ENCODE peak calls at places on chromosomes 2 and 18, in eight cellular contexts. One of them, this sample, is unnamed.

GRCh38 chr2:24978661-24979060 is 6.9 kb upstream of the DNAJC27 start:
- DNase-seq in pulmonary artery endothelial cell: no peak
- DNase-seq in nucleus accumbens: no peak
- DNase-seq in esophagus squamous epithelium: no peak
- DNase-seq in glutamatergic neuron: no peak
- DNase-seq in RPMI7951: no peak
- DNase-seq in colonic mucosa: no peak
- DNase-seq in CD8-positive, alpha-beta T cell: no peak
- DNase-seq in this sample: no peak

GRCh38 chr18:76699923-76700322 is 122.4 kb upstream of the ZNF236 start:
- DNase-seq in glutamatergic neuron: no peak
- DNase-seq in CD8-positive, alpha-beta T cell: no peak
- DNase-seq in esophagus squamous epithelium: no peak
- DNase-seq in nucleus accumbens: no peak
- DNase-seq in colonic mucosa: no peak
- DNase-seq in RPMI7951: no peak
- DNase-seq in pulmonary artery endothelial cell: no peak
- DNase-seq in this sample: no peak

GRCh38 chr2:30645081-30645744 is 162.0 kb downstream of the CAPN13 start:
- DNase-seq in CD8-positive, alpha-beta T cell: no peak
- DNase-seq in glutamatergic neuron: no peak
- DNase-seq in esophagus squamous epithelium: no peak
- DNase-seq in colonic mucosa: no peak
- DNase-seq in nucleus accumbens: no peak
- DNase-seq in RPMI7951: no peak
- DNase-seq in pulmonary artery endothelial cell: no peak
- DNase-seq in this sample: no peak

GRCh38 chr18:8559612-8560011 is 49.6 kb upstream of the RAB12 start:
- DNase-seq in esophagus squamous epithelium: no peak
- DNase-seq in colonic mucosa: no peak
- DNase-seq in RPMI7951: peak
- DNase-seq in pulmonary artery endothelial cell: no peak
- DNase-seq in nucleus accumbens: no peak
- DNase-seq in glutamatergic neuron: no peak
- DNase-seq in CD8-positive, alpha-beta T cell: no peak
- DNase-seq in this sample: no peak

GRCh38 chr2:26346454-26347053 is at the start of gene ADGRF3:
- DNase-seq in RPMI7951: peak
- DNase-seq in glutamatergic neuron: peak
- DNase-seq in nucleus accumbens: peak
- DNase-seq in pulmonary artery endothelial cell: no peak
- DNase-seq in CD8-positive, alpha-beta T cell: peak
- DNase-seq in esophagus squamous epithelium: peak
- DNase-seq in colonic mucosa: peak
- DNase-seq in this sample: no peak

GRCh38 chr2:126881591-126881990 is 17.1 kb upstream of the TEX51 start:
- DNase-seq in CD8-positive, alpha-beta T cell: peak
- DNase-seq in esophagus squamous epithelium: no peak
- DNase-seq in RPMI7951: no peak
- DNase-seq in pulmonary artery endothelial cell: no peak
- DNase-seq in nucleus accumbens: no peak
- DNase-seq in glutamatergic neuron: no peak
- DNase-seq in colonic mucosa: no peak
- DNase-seq in this sample: no peak

GRCh38 chr2:216139884-216140283 is 30.7 kb downstream of the XRCC5 start:
- DNase-seq in RPMI7951: peak
- DNase-seq in pulmonary artery endothelial cell: no peak
- DNase-seq in glutamatergic neuron: no peak
- DNase-seq in nucleus accumbens: no peak
- DNase-seq in CD8-positive, alpha-beta T cell: no peak
- DNase-seq in colonic mucosa: peak
- DNase-seq in esophagus squamous epithelium: no peak
- DNase-seq in this sample: no peak

GRCh38 chr2:157194097-157194688 is 63.3 kb upstream of the GALNT5 start:
- DNase-seq in nucleus accumbens: no peak
- DNase-seq in colonic mucosa: no peak
- DNase-seq in esophagus squamous epithelium: no peak
- DNase-seq in RPMI7951: peak
- DNase-seq in pulmonary artery endothelial cell: no peak
- DNase-seq in CD8-positive, alpha-beta T cell: no peak
- DNase-seq in glutamatergic neuron: no peak
- DNase-seq in this sample: no peak

GRCh38 chr2:206974556-206974955 is 35.2 kb downstream of the CPO start:
- DNase-seq in colonic mucosa: no peak
- DNase-seq in RPMI7951: no peak
- DNase-seq in nucleus accumbens: no peak
- DNase-seq in CD8-positive, alpha-beta T cell: no peak
- DNase-seq in pulmonary artery endothelial cell: no peak
- DNase-seq in esophagus squamous epithelium: no peak
- DNase-seq in glutamatergic neuron: no peak
- DNase-seq in this sample: no peak